ENCODE peak calls at places on chromosomes 2 and 18, in four cellular contexts. W is astrocyte, U is HCT116, B is adipocyte. E is an unnamed sample. For H3K4me1, the result is how much of the 10 kb centered on the place peaks cover.

GRCh38 chr2:231660860-231661259 is 47.5 kb upstream of the PTMA start:
- DNase-seq in W (no peak), U (no peak), B (no peak), E (no peak)

GRCh38 chr2:237529452-237530402 is 36.6 kb upstream of the PRLH start:
- DNase-seq in W (no peak), U (no peak), B (no peak), E (no peak)

GRCh38 chr18:76407681-76408080 is 87.4 kb downstream of the ZNF516 start:
- DNase-seq in W (no peak), U (no peak), B (no peak), E (no peak)

GRCh38 chr2:45729753-45730512 is 78.5 kb downstream of the PRKCE start:
- DNase-seq in W (no peak), U (peak), B (no peak), E (no peak)

GRCh38 chr2:237720444-237720843 is 78.1 kb upstream of the RBM44 start:
- DNase-seq in W (no peak), U (no peak), B (no peak), E (no peak)

GRCh38 chr2:215793747-215794595 is 219.4 kb downstream of the MREG start:
- DNase-seq in W (peak), U (peak), B (peak), E (peak)

GRCh38 chr2:222572761-222573174 is 83.1 kb downstream of the FARSB start:
- DNase-seq in W (peak), U (no peak), B (peak), E (peak)

GRCh38 chr2:128520787-128521186 is 202.1 kb upstream of the HS6ST1 start:
- DNase-seq in W (no peak), U (no peak), B (no peak), E (no peak)

GRCh38 chr2:127081826-127082633 is 24.9 kb downstream of the BIN1 start:
- DNase-seq in W (no peak), U (no peak), B (no peak), E (no peak)

GRCh38 chr2:177727577-177728351 is 335.2 kb downstream of the AGPS start:
- DNase-seq in W (no peak), U (no peak), B (no peak), E (no peak)

GRCh38 chr2:10447300-10448207 is 573 bp downstream of the ODC1 start:
- DNase-seq in W (peak), U (no peak), B (peak), E (peak)

GRCh38 chr18:6660334-6660733 is 69.2 kb upstream of the ARHGAP28 start:
- DNase-seq in W (no peak), U (no peak), B (peak), E (no peak)

GRCh38 chr2:949894-950626 is 589 bp upstream of the SNTG2 start:
- DNase-seq in W (no peak), U (no peak), B (peak), E (peak)

GRCh38 chr2:227447606-227448005 is 24.4 kb upstream of the AGFG1 start:
- DNase-seq in W (peak), U (no peak), B (peak), E (peak)

GRCh38 chr2:23826079-23826478 is 100.8 kb downstream of the ATAD2B start:
- DNase-seq in W (no peak), U (no peak), B (peak), E (no peak)

GRCh38 chr2:105388971-105389381 is 9.9 kb downstream of the FHL2 start:
- DNase-seq in W (peak), U (no peak), B (peak), E (peak)

GRCh38 chr2:3179626-3180025 is 198.0 kb downstream of the EIPR1 start:
- DNase-seq in W (no peak), U (no peak), B (no peak), E (no peak)

GRCh38 chr2:214310319-214310718 is 100.5 kb upstream of the VWC2L start:
- DNase-seq in W (no peak), U (no peak), B (peak), E (peak)

GRCh38 chr2:25314514-25315315 is 27.0 kb downstream of the DNMT3A start:
- DNase-seq in W (peak), U (no peak), B (peak), E (no peak)

GRCh38 chr2:172461591-172462392 is 34.4 kb downstream of the ITGA6 start:
- DNase-seq in W (no peak), U (no peak), B (peak), E (peak)

GRCh38 chr2:98656800-98657199 is 48.4 kb downstream of the UNC50 start:
- DNase-seq in W (no peak), U (no peak), B (no peak), E (no peak)

GRCh38 chr2:128615571-128615970 is 296.9 kb upstream of the HS6ST1 start:
- DNase-seq in W (no peak), U (no peak), B (no peak), E (no peak)

GRCh38 chr2:85131116-85131515 is 2.1 kb upstream of the TCF7L1 start:
- DNase-seq in W (no peak), U (no peak), B (no peak), E (peak)

GRCh38 chr18:32875625-32876024 is 102.8 kb upstream of the KLHL14 start:
- DNase-seq in W (no peak), U (no peak), B (no peak), E (no peak)

GRCh38 chr2:36355157-36355889 is at the start of gene CRIM1:
- DNase-seq in W (peak), U (peak), B (peak), E (peak)

GRCh38 chr2:240255811-240256703 is 115.6 kb upstream of the OTOS start:
- DNase-seq in W (peak), U (no peak), B (no peak), E (no peak)

GRCh38 chr2:162608901-162609300 is 229.7 kb downstream of the KCNH7 start:
- DNase-seq in W (no peak), U (no peak), B (no peak), E (no peak)

GRCh38 chr2:116988303-116988702 is 826.2 kb upstream of the DDX18 start:
- DNase-seq in W (peak), U (no peak), B (no peak), E (no peak)

GRCh38 chr2:239756392-239757153 is 268.6 kb downstream of the NDUFA10 start:
- DNase-seq in W (no peak), U (no peak), B (peak), E (no peak)

GRCh38 chr2:102122115-102122514 is 20.4 kb upstream of the IL1R1 start:
- DNase-seq in W (peak), U (no peak), B (peak), E (peak)

GRCh38 chr2:119264781-119265692 is 41.4 kb downstream of the STEAP3 start:
- DNase-seq in W (no peak), U (peak), B (peak), E (peak)

GRCh38 chr2:205188516-205189138 is 493.7 kb upstream of the NRP2 start:
- DNase-seq in W (peak), U (no peak), B (peak), E (peak)

GRCh38 chr18:69956037-69956436 is 8.4 kb upstream of the CD226 start:
- DNase-seq in W (no peak), U (no peak), B (no peak), E (no peak)

GRCh38 chr2:41854227-41854626 is 193.6 kb upstream of the PKDCC start:
- DNase-seq in W (peak), U (no peak), B (no peak), E (peak)

GRCh38 chr2:171651667-171652410 is 35.4 kb upstream of the DYNC1I2 start:
- DNase-seq in W (no peak), U (no peak), B (no peak), E (no peak)

GRCh38 chr2:166610180-166610919 is 116.3 kb upstream of the SCN7A start:
- DNase-seq in W (no peak), U (no peak), B (no peak), E (no peak)

GRCh38 chr2:180787330-180787729 is 193.1 kb upstream of the UBE2E3 start:
- DNase-seq in W (peak), U (no peak), B (no peak), E (no peak)

GRCh38 chr2:239256297-239256696 is 144.5 kb downstream of the HDAC4 start:
- DNase-seq in W (no peak), U (no peak), B (no peak), E (no peak)

GRCh38 chr2:207879536-207879935 is 109.8 kb upstream of the FZD5 start:
- DNase-seq in W (peak), U (no peak), B (peak), E (peak)

GRCh38 chr2:182148344-182148743 is 162.7 kb downstream of the PPP1R1C start:
- DNase-seq in W (peak), U (no peak), B (no peak), E (peak)
- H3K9ac ChIP-seq in W (no peak), U (no peak), B (no peak), E (no peak)

GRCh38 chr2:75042823-75043222 is 84.4 kb downstream of the POLE4 start:
- DNase-seq in W (no peak), U (no peak), B (no peak), E (no peak)
- H3K4me1 ChIP-seq in W (under half), U (under half), B (under half), E (under half)

DNA sequence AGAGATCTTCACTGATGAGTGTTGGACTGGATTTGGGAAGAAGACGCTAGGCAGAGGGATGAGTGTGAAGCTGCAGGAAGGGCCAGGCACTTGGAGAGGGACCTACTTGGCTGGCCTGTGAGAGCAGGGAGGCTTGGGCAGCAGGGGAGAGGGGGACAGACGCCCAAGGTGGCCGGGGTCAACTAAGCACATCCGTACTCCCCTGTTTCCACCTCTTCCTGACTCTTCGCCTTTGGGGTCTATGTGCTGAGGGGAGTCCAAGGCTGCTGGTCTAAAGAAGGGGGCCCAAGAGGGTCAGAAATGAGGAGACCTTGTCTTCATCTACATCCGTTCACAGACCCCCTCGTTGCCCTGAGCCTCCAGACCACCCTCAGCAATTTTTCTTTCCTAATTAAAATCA is 16.7 kb downstream of the DPYSL5 start:
- DNase-seq in W (no peak), U (no peak), B (no peak), E (no peak)
- H3K4me3 ChIP-seq in W (no peak), U (no peak), B (no peak), E (no peak)

GRCh38 chr2:167945660-167946366 is 301.6 kb downstream of the STK39 start:
- DNase-seq in W (no peak), U (no peak), B (no peak), E (no peak)
- H3K9ac ChIP-seq in W (no peak), U (no peak), B (no peak), E (no peak)

DNA sequence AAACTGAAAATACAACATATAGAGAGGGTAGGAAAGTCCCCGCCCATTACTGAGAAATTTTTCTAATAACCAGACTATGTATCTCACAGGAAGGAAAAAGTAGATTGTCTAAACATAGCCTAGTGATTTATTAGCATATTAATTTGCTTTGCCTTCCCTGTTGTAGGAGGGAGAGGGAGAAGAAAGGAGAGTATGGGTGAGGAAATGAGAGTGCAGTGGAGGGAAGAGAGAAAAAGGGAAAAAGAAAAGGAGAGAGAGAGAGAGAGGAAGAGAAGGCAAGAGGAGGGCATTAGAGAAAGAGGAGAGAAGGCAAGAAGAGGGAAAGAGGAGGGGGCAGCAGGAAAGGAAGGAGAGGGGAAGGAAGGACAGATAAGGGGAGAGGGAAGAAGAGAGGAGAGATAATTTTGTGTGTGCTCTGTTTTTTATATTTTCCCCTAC is 3.6 kb upstream of the KYNU start:
- DNase-seq in W (no peak), U (no peak), B (no peak), E (no peak)
- H3K4me1 ChIP-seq in W (under half), U (under half), B (under half), E (under half)

GRCh38 chr2:149597050-149598013 is 9.8 kb upstream of the MMADHC start:
- DNase-seq in W (peak), U (peak), B (peak), E (peak)

GRCh38 chr2:149595069-149595963 is 7.7 kb upstream of the MMADHC start:
- DNase-seq in W (peak), U (no peak), B (peak), E (peak)

GRCh38 chr2:149601141-149601796 is 13.7 kb upstream of the MMADHC start:
- DNase-seq in W (peak), U (no peak), B (no peak), E (peak)

GRCh38 chr2:149596471-149596870 is 8.9 kb upstream of the MMADHC start:
- DNase-seq in W (no peak), U (no peak), B (no peak), E (no peak)

DNA sequence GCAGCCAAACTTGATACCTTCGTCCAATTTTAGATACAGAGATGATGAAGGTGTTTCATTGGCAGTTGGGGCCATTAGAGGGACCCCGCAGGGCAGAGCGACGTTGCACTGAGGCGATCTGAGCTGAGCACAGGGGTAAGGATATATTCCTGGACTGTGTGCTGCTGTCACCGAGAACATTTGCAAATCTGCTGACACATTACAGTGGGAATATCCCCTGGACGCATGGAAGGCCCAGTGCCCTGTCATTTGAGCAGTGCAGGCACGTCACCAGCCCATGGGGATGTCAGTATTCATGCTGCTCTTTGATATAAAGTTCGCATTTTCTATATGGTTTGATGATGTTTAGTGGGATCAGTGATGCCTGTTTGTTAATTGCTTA is 10.4 kb upstream of the MMADHC start:
- DNase-seq in W (no peak), U (no peak), B (peak), E (peak)
- H3K4me3 ChIP-seq in W (peak), U (peak), B (peak), E (peak)

GRCh38 chr2:113103958-113104627 is 23.3 kb upstream of the IL1RN start:
- DNase-seq in W (peak), U (no peak), B (no peak), E (peak)

GRCh38 chr2:113103277-113103676 is 24.1 kb upstream of the IL1RN start:
- DNase-seq in W (no peak), U (no peak), B (no peak), E (no peak)

GRCh38 chr2:113102133-113102532 is 25.3 kb upstream of the IL1RN start:
- DNase-seq in W (no peak), U (no peak), B (no peak), E (no peak)

GRCh38 chr2:113105047-113105446 is 22.4 kb upstream of the IL1RN start:
- DNase-seq in W (peak), U (no peak), B (peak), E (peak)
- H3K9ac ChIP-seq in W (no peak), U (no peak), B (no peak), E (no peak)